ENCODE peak calls at places on chromosomes 12 and 14, in seven cellular contexts. X is epithelial cell of esophagus, H is heart left ventricle, U is ascending aorta, Q is GM10248, N is fibroblast of villous mesenchyme, T is endothelial cell. B is an unnamed sample.

GRCh38 chr12:74021937-74022336 is 515.7 kb upstream of the ATXN7L3B start:
- DNase-seq in X (peak), H (no peak), U (no peak), Q (peak), N (peak), T (peak), B (no peak)

GRCh38 chr14:97382616-97383226 is 585.5 kb downstream of the VRK1 start:
- DNase-seq in X (no peak), H (no peak), U (no peak), Q (no peak), N (no peak), T (no peak), B (no peak)

GRCh38 chr14:105067140-105067968 is 2.1 kb upstream of the GPR132 start:
- DNase-seq in X (peak), H (no peak), U (peak), Q (no peak), N (no peak), T (no peak), B (no peak)

GRCh38 chr12:124847675-124848074 is 16.0 kb downstream of the SCARB1 start:
- DNase-seq in X (no peak), H (no peak), U (no peak), Q (no peak), N (peak), T (no peak), B (no peak)

GRCh38 chr12:47551426-47551851 is 154.4 kb downstream of the RPAP3 start:
- DNase-seq in X (peak), H (no peak), U (no peak), Q (no peak), N (peak), T (no peak), B (no peak)

GRCh38 chr12:119115296-119115905 is 63.3 kb upstream of the HSPB8 start:
- DNase-seq in X (peak), H (peak), U (peak), Q (peak), N (peak), T (peak), B (no peak)

GRCh38 chr12:12010277-12011031 is 60.3 kb upstream of the BCL2L14 start:
- DNase-seq in X (no peak), H (peak), U (peak), Q (peak), N (peak), T (no peak), B (no peak)

GRCh38 chr12:98814254-98814653 is 169.2 kb downstream of the APAF1 start:
- DNase-seq in X (no peak), H (no peak), U (no peak), Q (no peak), N (no peak), T (no peak), B (no peak)

GRCh38 chr14:103296007-103296406 is 38.0 kb upstream of the EIF5 start:
- DNase-seq in X (peak), H (no peak), U (no peak), Q (no peak), N (peak), T (no peak), B (no peak)

GRCh38 chr12:58504539-58504938 is 415.8 kb downstream of the LRIG3 start:
- DNase-seq in X (peak), H (no peak), U (no peak), Q (no peak), N (peak), T (no peak), B (no peak)

GRCh38 chr14:100325231-100325632 is 2.1 kb downstream of the SLC25A47 start:
- DNase-seq in X (no peak), H (no peak), U (no peak), Q (no peak), N (no peak), T (no peak), B (no peak)

GRCh38 chr12:70645494-70646317 is 8.5 kb upstream of the PTPRB start:
- DNase-seq in X (peak), H (peak), U (peak), Q (no peak), N (peak), T (peak), B (no peak)

GRCh38 chr12:49043856-49044258 is 16.7 kb downstream of the KMT2D start:
- DNase-seq in X (peak), H (peak), U (no peak), Q (peak), N (peak), T (peak), B (no peak)

GRCh38 chr14:55288439-55288838 is 17.2 kb downstream of the FBXO34 start:
- DNase-seq in X (no peak), H (no peak), U (no peak), Q (no peak), N (no peak), T (no peak), B (no peak)

GRCh38 chr14:60002819-60003492 is 83.0 kb downstream of the LRRC9 start:
- DNase-seq in X (no peak), H (peak), U (no peak), Q (no peak), N (no peak), T (no peak), B (no peak)

GRCh38 chr14:103393687-103394626 is 8.7 kb downstream of the MARK3 start:
- DNase-seq in X (peak), H (no peak), U (no peak), Q (no peak), N (peak), T (no peak), B (no peak)

GRCh38 chr12:100166232-100166631 is 23.6 kb upstream of the BLTP3B start:
- DNase-seq in X (no peak), H (no peak), U (peak), Q (no peak), N (no peak), T (no peak), B (no peak)

GRCh38 chr12:64669270-64669842 is 59.1 kb downstream of the RASSF3 start:
- DNase-seq in X (no peak), H (peak), U (no peak), Q (peak), N (peak), T (peak), B (no peak)

GRCh38 chr14:85909581-85909980 is 379.6 kb downstream of the FLRT2 start:
- DNase-seq in X (no peak), H (no peak), U (no peak), Q (no peak), N (no peak), T (no peak), B (no peak)

GRCh38 chr12:108611884-108612415 is 14.1 kb upstream of the TMEM119 start:
- DNase-seq in X (peak), H (no peak), U (no peak), Q (no peak), N (peak), T (peak), B (no peak)

GRCh38 chr14:60647081-60647836 is 2.0 kb downstream of the SIX1 start:
- DNase-seq in X (peak), H (no peak), U (no peak), Q (no peak), N (no peak), T (peak), B (no peak)

GRCh38 chr12:26789731-26790644 is 43.0 kb downstream of the ITPR2 start:
- DNase-seq in X (peak), H (no peak), U (no peak), Q (no peak), N (peak), T (no peak), B (no peak)

GRCh38 chr12:121295746-121296617 is 527 bp downstream of the CAMKK2 start:
- DNase-seq in X (peak), H (no peak), U (peak), Q (peak), N (peak), T (peak), B (no peak)

GRCh38 chr12:64083285-64084210 is 138.5 kb downstream of the KICS2 start:
- DNase-seq in X (peak), H (peak), U (peak), Q (no peak), N (peak), T (no peak), B (no peak)

GRCh38 chr12:57272337-57273151 is 21.6 kb upstream of the STAC3 start:
- DNase-seq in X (no peak), H (peak), U (no peak), Q (no peak), N (peak), T (no peak), B (no peak)

GRCh38 chr14:69584389-69584788 is 9.7 kb upstream of the CCDC177 start:
- DNase-seq in X (no peak), H (no peak), U (no peak), Q (no peak), N (no peak), T (no peak), B (no peak)

GRCh38 chr12:127174881-127175280 is 1092.1 kb upstream of the TMEM132C start:
- DNase-seq in X (peak), H (no peak), U (no peak), Q (no peak), N (peak), T (no peak), B (no peak)

DNA sequence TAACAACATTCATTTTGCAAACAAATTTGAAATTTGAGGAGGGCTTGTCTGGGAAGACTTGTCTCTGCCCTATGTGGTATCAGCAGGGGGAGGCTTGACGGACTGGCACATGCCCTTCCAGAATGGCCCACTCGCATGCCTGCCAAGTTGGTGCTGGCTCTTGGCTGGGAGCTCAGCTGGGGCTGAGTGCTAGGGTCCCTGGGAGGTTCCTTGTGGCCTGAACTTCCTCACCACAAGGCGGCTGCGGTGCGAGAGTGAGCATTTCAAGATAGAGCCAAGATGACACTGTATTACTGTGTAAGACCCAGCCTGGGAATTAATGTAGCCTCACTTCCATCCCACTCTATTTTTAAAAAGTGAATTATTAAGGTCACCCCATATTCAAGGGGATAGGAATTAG is 271.6 kb upstream of the PLEKHG7 start:
- DNase-seq in X (no peak), H (no peak), U (no peak), Q (peak), N (no peak), T (no peak), B (no peak)
- TF ChIP-seq CTCF in X (no peak), H (no peak), U (no peak), Q (peak), N (no peak), T (no peak), B (no peak)

GRCh38 chr12:25677180-25677937 is 124.3 kb upstream of the LMNTD1 start:
- DNase-seq in X (no peak), H (no peak), U (no peak), Q (no peak), N (peak), T (no peak), B (no peak)
- TF ChIP-seq CTCF in X (peak), H (no peak), U (no peak), Q (no peak), N (peak), T (no peak), B (no peak)

GRCh38 chr14:20760950-20761349 is 7.3 kb upstream of the EDDM3B start:
- DNase-seq in X (peak), H (no peak), U (no peak), Q (no peak), N (no peak), T (no peak), B (no peak)
- TF ChIP-seq CTCF in X (no peak), H (no peak), U (no peak), Q (no peak), N (no peak), T (no peak), B (no peak)

GRCh38 chr12:14896477-14897184 is 11.0 kb upstream of the MGP start:
- DNase-seq in X (peak), H (no peak), U (no peak), Q (no peak), N (peak), T (no peak), B (no peak)

GRCh38 chr12:14902465-14902864 is 16.8 kb upstream of the MGP start:
- DNase-seq in X (no peak), H (no peak), U (no peak), Q (no peak), N (peak), T (no peak), B (no peak)

GRCh38 chr12:14903386-14904098 is 17.9 kb upstream of the MGP start:
- DNase-seq in X (no peak), H (no peak), U (no peak), Q (no peak), N (no peak), T (no peak), B (no peak)

GRCh38 chr12:14901228-14901562 is 15.5 kb upstream of the MGP start:
- DNase-seq in X (no peak), H (peak), U (no peak), Q (no peak), N (no peak), T (no peak), B (no peak)

GRCh38 chr12:14900521-14901227 is 15.0 kb upstream of the MGP start:
- DNase-seq in X (no peak), H (no peak), U (no peak), Q (no peak), N (peak), T (no peak), B (no peak)
- TF ChIP-seq CTCF in X (no peak), H (no peak), U (no peak), Q (no peak), N (no peak), T (no peak), B (no peak)

GRCh38 chr14:67886221-67886620 is 66.6 kb downstream of the RAD51B start:
- DNase-seq in X (no peak), H (no peak), U (no peak), Q (no peak), N (no peak), T (no peak), B (no peak)

GRCh38 chr14:67887478-67887877 is 67.9 kb downstream of the RAD51B start:
- DNase-seq in X (no peak), H (no peak), U (no peak), Q (no peak), N (no peak), T (no peak), B (no peak)

GRCh38 chr14:67881225-67881624 is 61.6 kb downstream of the RAD51B start:
- DNase-seq in X (no peak), H (no peak), U (no peak), Q (peak), N (no peak), T (no peak), B (no peak)

GRCh38 chr14:67882973-67883372 is 63.4 kb downstream of the RAD51B start:
- DNase-seq in X (no peak), H (no peak), U (no peak), Q (no peak), N (no peak), T (no peak), B (no peak)

DNA sequence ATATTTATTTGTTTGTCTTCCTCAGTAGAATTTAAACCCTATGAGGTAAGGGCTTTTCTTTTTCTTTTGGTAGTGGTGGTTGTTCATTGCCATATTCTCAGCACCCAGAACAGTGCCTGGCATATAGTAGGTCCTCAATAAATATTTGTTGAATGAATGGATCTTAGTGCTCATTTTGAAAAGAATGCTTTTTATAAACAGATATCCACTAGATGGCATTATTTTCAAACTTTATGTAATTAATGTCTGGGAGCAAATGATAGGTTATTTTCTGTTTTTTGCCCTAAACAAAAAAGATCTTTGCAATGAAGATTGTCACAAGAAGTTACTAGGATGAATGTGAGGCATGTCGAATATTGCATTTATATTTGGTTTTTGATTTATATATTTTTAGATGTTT is 64.1 kb downstream of the RAD51B start:
- DNase-seq in X (peak), H (no peak), U (no peak), Q (no peak), N (peak), T (no peak), B (no peak)
- TF ChIP-seq CTCF in X (peak), H (peak), U (no peak), Q (peak), N (peak), T (no peak), B (peak)

GRCh38 chr12:114501474-114501807 is 95.5 kb upstream of the TBX5 start:
- DNase-seq in X (no peak), H (no peak), U (no peak), Q (no peak), N (no peak), T (no peak), B (no peak)
- TF ChIP-seq CTCF in X (no peak), H (no peak), U (no peak), Q (no peak), N (no peak), T (no peak), B (no peak)

DNA sequence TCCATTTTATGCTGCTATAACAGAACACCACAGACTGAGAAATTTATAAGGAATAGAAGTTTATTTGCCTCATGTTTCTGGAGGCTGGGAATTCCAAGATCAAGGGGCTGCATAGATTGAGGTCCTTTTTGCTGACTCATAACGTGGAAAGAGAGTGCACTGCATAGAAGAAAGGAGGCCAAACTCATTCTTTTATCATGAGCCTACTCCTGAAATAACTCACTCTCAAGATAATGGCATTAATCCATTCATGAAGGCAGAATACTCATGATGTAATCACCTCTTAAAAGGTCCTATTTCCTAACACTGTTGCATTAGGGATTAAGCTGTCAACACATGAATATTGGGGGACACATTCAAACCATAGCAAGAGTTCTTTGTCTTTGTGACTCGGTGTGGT is 60.0 kb upstream of the FBXO33 start:
- DNase-seq in X (peak), H (no peak), U (no peak), Q (no peak), N (peak), T (no peak), B (no peak)
- TF ChIP-seq CTCF in X (no peak), H (no peak), U (no peak), Q (no peak), N (no peak), T (no peak), B (no peak)

DNA sequence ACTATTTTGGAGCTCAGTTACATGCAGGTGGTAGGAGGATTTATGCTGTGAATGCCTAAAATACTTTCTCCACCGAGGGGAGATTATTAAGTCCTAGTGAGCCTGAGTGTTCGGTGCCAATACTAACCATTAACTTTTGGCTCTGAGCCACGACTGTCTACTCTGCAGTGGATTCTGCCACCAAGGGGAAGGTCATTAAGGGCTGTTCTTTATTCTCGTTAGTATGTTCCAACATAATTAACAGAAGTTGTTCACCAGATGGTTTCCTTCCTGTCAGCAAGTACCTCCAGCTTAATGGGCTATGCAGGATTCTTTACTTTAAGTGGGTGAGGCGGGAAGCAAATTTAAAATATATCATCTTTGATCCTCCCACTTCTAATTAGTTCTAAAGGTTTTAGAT is 326.3 kb downstream of the BMP4 start:
- DNase-seq in X (no peak), H (peak), U (no peak), Q (no peak), N (no peak), T (no peak), B (no peak)
- TF ChIP-seq CTCF in X (no peak), H (no peak), U (no peak), Q (no peak), N (no peak), T (no peak), B (no peak)

GRCh38 chr14:88075298-88075981 is 70.5 kb downstream of the GPR65 start:
- DNase-seq in X (no peak), H (no peak), U (no peak), Q (no peak), N (no peak), T (no peak), B (no peak)

GRCh38 chr14:88079624-88080023 is 74.7 kb downstream of the GPR65 start:
- DNase-seq in X (no peak), H (no peak), U (no peak), Q (no peak), N (no peak), T (no peak), B (no peak)

DNA sequence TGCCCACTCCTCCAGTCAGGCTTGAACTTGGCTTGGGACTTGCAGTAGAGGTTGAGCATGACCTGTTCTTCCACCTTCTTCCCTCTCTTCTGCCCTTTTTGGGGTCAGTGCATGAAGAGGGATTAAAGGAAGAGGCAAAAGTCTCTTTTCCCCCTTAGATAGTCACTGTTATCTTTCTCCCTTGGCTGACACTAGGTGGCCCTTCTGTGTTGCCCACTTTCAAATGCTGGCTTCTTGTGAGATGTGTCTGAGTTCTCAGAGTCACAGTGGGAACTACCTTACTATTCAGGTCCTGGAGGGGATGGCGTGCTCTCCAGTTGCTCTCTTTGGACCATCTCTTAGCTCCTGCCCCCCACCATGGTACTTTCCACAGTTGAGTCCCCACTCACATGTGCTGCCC is 73.6 kb downstream of the GPR65 start:
- DNase-seq in X (no peak), H (no peak), U (no peak), Q (no peak), N (no peak), T (no peak), B (no peak)
- TF ChIP-seq CTCF in X (no peak), H (no peak), U (no peak), Q (no peak), N (no peak), T (no peak), B (no peak)

GRCh38 chr12:3602488-3602887 is 111.5 kb downstream of the PRMT8 start:
- DNase-seq in X (no peak), H (no peak), U (no peak), Q (no peak), N (no peak), T (no peak), B (no peak)
- TF ChIP-seq CTCF in X (no peak), H (no peak), U (no peak), Q (no peak), N (no peak), T (no peak), B (no peak)

B was measured in type B pancreatic cell.